ENCODE peak calls at places on chromosomes 6 and 20, in four cellular contexts. One of them, this sample, is unnamed. For H3K4me1, the result is how much of the 10 kb centered on the place peaks cover.

GRCh38 chr20:47905628-47906487 is 120.6 kb upstream of the SULF2 start:
- DNase-seq in H1: no peak
- DNase-seq in GM12878: no peak
- DNase-seq in HepG2: no peak
- DNase-seq in this sample: no peak

GRCh38 chr6:68875403-68875802 is 240.3 kb downstream of the ADGRB3 start:
- DNase-seq in H1: no peak
- DNase-seq in GM12878: no peak
- DNase-seq in HepG2: no peak
- DNase-seq in this sample: no peak

GRCh38 chr20:60294627-60295026 is 336.4 kb downstream of the CDH26 start:
- DNase-seq in H1: no peak
- DNase-seq in GM12878: no peak
- DNase-seq in HepG2: no peak
- DNase-seq in this sample: no peak

GRCh38 chr6:170344631-170345576 is 38.3 kb downstream of the FAM120B start:
- DNase-seq in H1: no peak
- DNase-seq in GM12878: peak
- DNase-seq in HepG2: peak
- DNase-seq in this sample: no peak

GRCh38 chr6:122286512-122286911 is 112.9 kb upstream of the HSF2 start:
- DNase-seq in H1: no peak
- DNase-seq in GM12878: no peak
- DNase-seq in HepG2: no peak
- DNase-seq in this sample: no peak

GRCh38 chr20:45974896-45975565 is 3.0 kb upstream of the ZNF335 start:
- DNase-seq in H1: no peak
- DNase-seq in GM12878: no peak
- DNase-seq in HepG2: no peak
- DNase-seq in this sample: no peak

GRCh38 chr20:51388756-51389542 is 153.6 kb downstream of the NFATC2 start:
- DNase-seq in H1: no peak
- DNase-seq in GM12878: no peak
- DNase-seq in HepG2: no peak
- DNase-seq in this sample: no peak

GRCh38 chr6:12280458-12280857 is 9.7 kb upstream of the EDN1 start:
- DNase-seq in H1: no peak
- DNase-seq in GM12878: no peak
- DNase-seq in HepG2: no peak
- DNase-seq in this sample: no peak

GRCh38 chr6:159540152-159540551 is 152.9 kb downstream of the SOD2 start:
- DNase-seq in H1: peak
- DNase-seq in GM12878: no peak
- DNase-seq in HepG2: peak
- DNase-seq in this sample: peak

GRCh38 chr6:108541843-108542795 is 18.6 kb upstream of the FOXO3 start:
- DNase-seq in H1: peak
- DNase-seq in GM12878: no peak
- DNase-seq in HepG2: peak
- DNase-seq in this sample: peak

GRCh38 chr6:137233561-137234504 is 14.6 kb upstream of the IFNGR1 start:
- DNase-seq in H1: no peak
- DNase-seq in GM12878: no peak
- DNase-seq in HepG2: peak
- DNase-seq in this sample: no peak

GRCh38 chr20:62216636-62217566 is 3.2 kb downstream of the HRH3 start:
- DNase-seq in H1: no peak
- DNase-seq in GM12878: no peak
- DNase-seq in HepG2: no peak
- DNase-seq in this sample: no peak

GRCh38 chr20:25304025-25304549 is 56.2 kb downstream of the PYGB start:
- DNase-seq in H1: no peak
- DNase-seq in GM12878: no peak
- DNase-seq in HepG2: no peak
- DNase-seq in this sample: no peak

GRCh38 chr6:97064578-97064977 is 140.1 kb downstream of the KLHL32 start:
- DNase-seq in H1: no peak
- DNase-seq in GM12878: no peak
- DNase-seq in HepG2: no peak
- DNase-seq in this sample: no peak

GRCh38 chr20:46406986-46407670 is 713 bp upstream of the ELMO2 start:
- DNase-seq in H1: no peak
- DNase-seq in GM12878: peak
- DNase-seq in HepG2: peak
- DNase-seq in this sample: peak

GRCh38 chr6:153208706-153209105 is 77.6 kb upstream of the RGS17 start:
- DNase-seq in H1: no peak
- DNase-seq in GM12878: no peak
- DNase-seq in HepG2: no peak
- DNase-seq in this sample: no peak

GRCh38 chr6:5135783-5136376 is 50.7 kb downstream of the PPP1R3G start:
- DNase-seq in H1: peak
- DNase-seq in GM12878: no peak
- DNase-seq in HepG2: peak
- DNase-seq in this sample: peak

GRCh38 chr20:34771680-34772081 is 53.8 kb downstream of the NCOA6 start:
- DNase-seq in H1: no peak
- DNase-seq in GM12878: no peak
- DNase-seq in HepG2: no peak
- DNase-seq in this sample: no peak

GRCh38 chr6:26338810-26339209 is 26.2 kb upstream of the BTN3A2 start:
- DNase-seq in H1: no peak
- DNase-seq in GM12878: no peak
- DNase-seq in HepG2: no peak
- DNase-seq in this sample: no peak

GRCh38 chr6:8432614-8433013 is 2.7 kb downstream of the SLC35B3 start:
- DNase-seq in H1: no peak
- DNase-seq in GM12878: no peak
- DNase-seq in HepG2: no peak
- DNase-seq in this sample: no peak

GRCh38 chr6:143619844-143620243 is 57.9 kb upstream of the PHACTR2 start:
- DNase-seq in H1: no peak
- DNase-seq in GM12878: no peak
- DNase-seq in HepG2: peak
- DNase-seq in this sample: no peak

GRCh38 chr20:8855315-8855714 is 213.6 kb upstream of the PLCB4 start:
- DNase-seq in H1: no peak
- DNase-seq in GM12878: no peak
- DNase-seq in HepG2: no peak
- DNase-seq in this sample: no peak

GRCh38 chr6:99612551-99613397 is 6.1 kb downstream of the PRDM13 start:
- DNase-seq in H1: peak
- DNase-seq in GM12878: no peak
- DNase-seq in HepG2: no peak
- DNase-seq in this sample: no peak

GRCh38 chr6:139686308-139686707 is 311.9 kb upstream of the CITED2 start:
- DNase-seq in H1: no peak
- DNase-seq in GM12878: no peak
- DNase-seq in HepG2: no peak
- DNase-seq in this sample: no peak

GRCh38 chr20:44737116-44737515 is 8.5 kb upstream of the KCNK15 start:
- DNase-seq in H1: no peak
- DNase-seq in GM12878: no peak
- DNase-seq in HepG2: no peak
- DNase-seq in this sample: no peak

GRCh38 chr6:94350833-94351232 is 931.5 kb upstream of the EPHA7 start:
- DNase-seq in H1: no peak
- DNase-seq in GM12878: no peak
- DNase-seq in HepG2: no peak
- DNase-seq in this sample: no peak

GRCh38 chr6:158536084-158536890 is 23.6 kb upstream of the TMEM181 start:
- DNase-seq in H1: peak
- DNase-seq in GM12878: no peak
- DNase-seq in HepG2: peak
- DNase-seq in this sample: peak

GRCh38 chr6:83153958-83154357 is 39.1 kb downstream of the PGM3 start:
- DNase-seq in H1: no peak
- DNase-seq in GM12878: no peak
- DNase-seq in HepG2: no peak
- DNase-seq in this sample: no peak

GRCh38 chr6:77786935-77787629 is 134.2 kb downstream of the MEI4 start:
- DNase-seq in H1: no peak
- DNase-seq in GM12878: no peak
- DNase-seq in HepG2: no peak
- DNase-seq in this sample: no peak

GRCh38 chr6:108235121-108235520 is 25.7 kb downstream of the SNX3 start:
- DNase-seq in H1: no peak
- DNase-seq in GM12878: no peak
- DNase-seq in HepG2: no peak
- DNase-seq in this sample: no peak

DNA sequence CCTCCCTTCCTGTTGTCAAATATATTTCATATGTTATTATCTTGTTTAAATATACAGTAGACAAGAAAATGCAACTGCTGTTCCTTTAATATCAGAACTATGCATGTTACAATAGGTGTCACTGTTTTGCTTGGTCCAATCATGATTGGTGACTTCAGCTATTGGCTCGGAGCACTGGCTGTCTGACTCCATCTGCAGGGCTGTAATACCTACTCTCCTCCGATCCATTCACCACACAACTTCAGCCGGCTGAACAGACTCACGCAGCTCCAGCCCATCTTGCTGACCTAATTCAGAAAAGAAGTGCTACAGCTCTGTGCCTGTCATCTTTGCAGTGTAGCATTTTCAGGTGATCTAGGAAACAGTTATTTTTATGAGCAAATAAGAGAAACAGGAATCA is at the start of gene BTBD3:
- DNase-seq in H1: no peak
- DNase-seq in GM12878: no peak
- DNase-seq in HepG2: no peak
- DNase-seq in this sample: peak
- H3K4me1 ChIP-seq in H1: under half
- H3K4me1 ChIP-seq in GM12878: under half
- H3K4me1 ChIP-seq in HepG2: under half
- H3K4me1 ChIP-seq in this sample: under half

DNA sequence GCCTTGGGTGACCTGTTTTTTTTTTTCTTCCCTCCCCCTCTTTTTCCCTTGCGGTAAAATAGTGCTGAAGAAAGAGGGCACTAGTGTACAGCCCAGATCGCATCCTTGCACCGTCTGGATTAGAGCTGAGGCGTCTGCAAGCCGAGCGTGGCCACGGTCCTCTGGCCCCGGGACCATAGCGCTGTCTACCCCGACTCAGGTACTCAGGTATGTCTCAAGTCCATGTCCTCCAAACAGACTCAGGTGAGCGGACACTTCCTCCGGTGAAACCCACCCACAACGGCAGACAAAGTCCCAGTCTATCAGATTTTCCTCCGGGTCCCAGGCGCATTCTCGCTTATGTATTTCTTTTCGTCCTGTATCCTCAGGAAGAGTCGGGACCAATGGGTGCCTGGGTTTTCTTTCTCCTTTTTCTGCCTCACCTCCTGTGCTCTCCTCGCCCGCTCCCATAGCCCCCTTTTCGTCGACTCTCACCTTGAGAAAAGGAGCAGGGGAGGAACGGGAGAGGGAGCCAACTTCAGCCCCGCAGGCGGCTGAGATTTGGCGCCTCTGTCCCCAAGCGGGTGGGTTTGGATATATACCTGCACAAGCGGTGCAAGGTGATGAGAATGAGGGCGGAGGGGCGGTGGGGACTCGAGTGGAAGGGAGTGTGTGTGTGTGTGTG is 1.1 kb upstream of the GRM1 start:
- DNase-seq in H1: peak
- DNase-seq in GM12878: no peak
- DNase-seq in HepG2: no peak
- DNase-seq in this sample: peak
- H2AFZ ChIP-seq in H1: peak
- H2AFZ ChIP-seq in GM12878: no peak
- H2AFZ ChIP-seq in HepG2: no peak
- H2AFZ ChIP-seq in this sample: no peak

DNA sequence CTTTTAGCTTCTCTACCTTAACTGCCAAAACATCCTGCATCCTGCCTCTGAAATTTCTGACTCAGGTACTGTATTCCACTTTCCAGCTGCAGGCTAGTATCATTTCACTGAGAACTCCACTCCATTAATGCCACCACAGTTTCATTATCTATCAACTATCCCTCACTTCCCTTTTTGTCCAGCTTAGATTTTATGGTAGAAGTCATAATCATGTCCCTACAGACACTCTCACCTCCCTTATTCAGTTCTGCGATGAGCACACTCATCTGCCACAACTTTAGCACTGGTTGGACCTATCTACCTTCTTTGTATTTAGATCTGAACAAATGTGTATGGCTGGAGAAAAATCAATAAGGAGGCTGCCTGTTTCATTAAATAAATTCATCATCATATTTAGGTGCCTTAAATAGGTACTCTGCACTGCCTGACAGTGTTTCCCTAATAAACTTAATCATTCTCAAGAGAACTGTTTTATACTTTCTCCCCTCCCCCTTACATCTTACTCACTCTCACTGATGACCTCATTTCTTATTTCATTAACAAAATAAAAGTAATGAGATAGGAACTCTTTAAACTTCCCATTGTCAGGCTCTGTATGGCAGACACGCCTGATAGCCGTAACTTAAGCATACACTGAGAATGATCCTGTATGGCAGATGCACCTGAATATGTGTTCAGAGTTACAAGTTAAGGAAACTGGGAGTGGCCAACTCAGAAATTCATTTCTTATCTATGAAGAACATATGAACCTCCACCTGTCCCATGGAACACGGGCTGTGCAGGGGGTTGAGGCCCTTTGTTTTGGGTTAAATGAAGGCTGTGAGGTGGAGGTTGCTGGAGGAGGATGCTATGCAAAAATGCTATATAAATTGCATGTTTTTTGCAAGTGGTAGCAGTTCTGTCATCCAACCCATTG is 95.3 kb upstream of the MAN1A1 start:
- DNase-seq in H1: no peak
- DNase-seq in GM12878: no peak
- DNase-seq in HepG2: no peak
- DNase-seq in this sample: no peak
- TF ChIP-seq EP300 in H1: no peak
- TF ChIP-seq EP300 in GM12878: peak
- TF ChIP-seq EP300 in HepG2: no peak
- TF ChIP-seq EP300 in this sample: no peak

GRCh38 chr20:5658897-5659296 is 91.3 kb upstream of the SHLD1 start:
- DNase-seq in H1: no peak
- DNase-seq in GM12878: no peak
- DNase-seq in HepG2: peak
- DNase-seq in this sample: no peak

GRCh38 chr20:5660346-5660745 is 89.9 kb upstream of the SHLD1 start:
- DNase-seq in H1: no peak
- DNase-seq in GM12878: no peak
- DNase-seq in HepG2: no peak
- DNase-seq in this sample: no peak

GRCh38 chr20:5656136-5656535 is 94.1 kb upstream of the SHLD1 start:
- DNase-seq in H1: no peak
- DNase-seq in GM12878: no peak
- DNase-seq in HepG2: no peak
- DNase-seq in this sample: no peak

GRCh38 chr20:5657190-5657872 is 92.9 kb upstream of the SHLD1 start:
- DNase-seq in H1: no peak
- DNase-seq in GM12878: no peak
- DNase-seq in HepG2: peak
- DNase-seq in this sample: peak

DNA sequence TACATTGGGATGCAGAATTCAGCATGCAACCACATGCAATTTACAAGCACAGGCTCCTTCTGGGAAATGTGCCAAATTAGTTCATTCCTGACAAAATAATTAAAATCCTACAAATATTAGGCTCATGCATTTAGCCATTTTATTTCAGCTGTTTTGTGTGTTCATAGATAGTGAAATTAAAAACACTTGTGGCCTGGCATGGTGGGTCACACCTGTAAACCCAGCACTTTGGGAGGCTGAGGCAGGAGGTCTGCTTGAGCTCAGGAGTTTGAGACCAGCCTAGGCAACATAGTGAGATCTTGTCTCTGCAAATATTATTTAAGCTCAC is 92.4 kb upstream of the SHLD1 start:
- DNase-seq in H1: no peak
- DNase-seq in GM12878: no peak
- DNase-seq in HepG2: no peak
- DNase-seq in this sample: no peak
- H3K4me1 ChIP-seq in H1: under half
- H3K4me1 ChIP-seq in GM12878: under half
- H3K4me1 ChIP-seq in HepG2: half or more
- H3K4me1 ChIP-seq in this sample: under half